ENCODE peak calls at places on chromosomes 5 and 9, in seven cellular contexts. One of them, this sample, is unnamed.

GRCh38 chr9:4211806-4212205 is 88.1 kb downstream of the GLIS3 start:
- DNase-seq in LoVo: no peak
- DNase-seq in hippocampal formation: no peak
- DNase-seq in mesothelial cell of epicardium: no peak
- DNase-seq in brain microvascular endothelial cell: no peak
- DNase-seq in CD4-positive, alpha-beta memory T cell: no peak
- DNase-seq in ureter: no peak
- DNase-seq in this sample: no peak

GRCh38 chr9:20988916-20989315 is 42.5 kb downstream of the HACD4 start:
- DNase-seq in hippocampal formation: no peak
- DNase-seq in brain microvascular endothelial cell: no peak
- DNase-seq in LoVo: no peak
- DNase-seq in ureter: no peak
- DNase-seq in CD4-positive, alpha-beta memory T cell: no peak
- DNase-seq in mesothelial cell of epicardium: no peak
- DNase-seq in this sample: no peak

GRCh38 chr5:43400082-43400481 is 12.1 kb downstream of the CCL28 start:
- DNase-seq in ureter: no peak
- DNase-seq in brain microvascular endothelial cell: no peak
- DNase-seq in mesothelial cell of epicardium: no peak
- DNase-seq in LoVo: no peak
- DNase-seq in CD4-positive, alpha-beta memory T cell: no peak
- DNase-seq in hippocampal formation: no peak
- DNase-seq in this sample: no peak

GRCh38 chr5:171116711-171117110 is 192.3 kb upstream of the TLX3 start:
- DNase-seq in brain microvascular endothelial cell: no peak
- DNase-seq in CD4-positive, alpha-beta memory T cell: no peak
- DNase-seq in mesothelial cell of epicardium: no peak
- DNase-seq in ureter: no peak
- DNase-seq in hippocampal formation: no peak
- DNase-seq in LoVo: no peak
- DNase-seq in this sample: no peak

GRCh38 chr9:69675563-69675962 is 3.4 kb upstream of the APBA1 start:
- DNase-seq in LoVo: no peak
- DNase-seq in hippocampal formation: no peak
- DNase-seq in brain microvascular endothelial cell: no peak
- DNase-seq in CD4-positive, alpha-beta memory T cell: no peak
- DNase-seq in ureter: no peak
- DNase-seq in mesothelial cell of epicardium: no peak
- DNase-seq in this sample: no peak

GRCh38 chr5:96855041-96855872 is 21.0 kb upstream of the ERAP2 start:
- DNase-seq in LoVo: peak
- DNase-seq in ureter: no peak
- DNase-seq in mesothelial cell of epicardium: no peak
- DNase-seq in CD4-positive, alpha-beta memory T cell: no peak
- DNase-seq in hippocampal formation: no peak
- DNase-seq in brain microvascular endothelial cell: no peak
- DNase-seq in this sample: no peak

GRCh38 chr5:98433673-98434072 is 339.8 kb upstream of the RGMB start:
- DNase-seq in brain microvascular endothelial cell: no peak
- DNase-seq in ureter: no peak
- DNase-seq in hippocampal formation: no peak
- DNase-seq in LoVo: no peak
- DNase-seq in CD4-positive, alpha-beta memory T cell: no peak
- DNase-seq in mesothelial cell of epicardium: no peak
- DNase-seq in this sample: no peak

GRCh38 chr5:15938961-15939360 is 240.6 kb downstream of the MARCHF11 start:
- DNase-seq in ureter: no peak
- DNase-seq in mesothelial cell of epicardium: no peak
- DNase-seq in hippocampal formation: no peak
- DNase-seq in brain microvascular endothelial cell: peak
- DNase-seq in CD4-positive, alpha-beta memory T cell: no peak
- DNase-seq in LoVo: no peak
- DNase-seq in this sample: no peak

GRCh38 chr5:103866169-103866568 is 303.6 kb upstream of the NUDT12 start:
- DNase-seq in brain microvascular endothelial cell: no peak
- DNase-seq in CD4-positive, alpha-beta memory T cell: no peak
- DNase-seq in LoVo: no peak
- DNase-seq in hippocampal formation: no peak
- DNase-seq in ureter: no peak
- DNase-seq in mesothelial cell of epicardium: no peak
- DNase-seq in this sample: no peak

GRCh38 chr9:135224921-135225541 is 137.6 kb downstream of the OLFM1 start:
- DNase-seq in LoVo: no peak
- DNase-seq in ureter: no peak
- DNase-seq in CD4-positive, alpha-beta memory T cell: no peak
- DNase-seq in mesothelial cell of epicardium: no peak
- DNase-seq in brain microvascular endothelial cell: no peak
- DNase-seq in hippocampal formation: no peak
- DNase-seq in this sample: no peak

GRCh38 chr5:52767217-52767743 is 20.4 kb upstream of the ITGA1 start:
- DNase-seq in CD4-positive, alpha-beta memory T cell: no peak
- DNase-seq in brain microvascular endothelial cell: no peak
- DNase-seq in LoVo: no peak
- DNase-seq in mesothelial cell of epicardium: no peak
- DNase-seq in ureter: no peak
- DNase-seq in hippocampal formation: no peak
- DNase-seq in this sample: no peak

GRCh38 chr5:122258241-122258640 is 53.8 kb upstream of the SNCAIP start:
- DNase-seq in brain microvascular endothelial cell: no peak
- DNase-seq in LoVo: no peak
- DNase-seq in CD4-positive, alpha-beta memory T cell: no peak
- DNase-seq in hippocampal formation: no peak
- DNase-seq in mesothelial cell of epicardium: no peak
- DNase-seq in ureter: no peak
- DNase-seq in this sample: no peak

GRCh38 chr9:131801811-131802210 is 61.9 kb upstream of the RAPGEF1 start:
- DNase-seq in hippocampal formation: no peak
- DNase-seq in brain microvascular endothelial cell: no peak
- DNase-seq in ureter: no peak
- DNase-seq in LoVo: no peak
- DNase-seq in CD4-positive, alpha-beta memory T cell: no peak
- DNase-seq in mesothelial cell of epicardium: no peak
- DNase-seq in this sample: no peak

GRCh38 chr5:116765441-116765840 is 190.8 kb upstream of the SEMA6A start:
- DNase-seq in ureter: no peak
- DNase-seq in mesothelial cell of epicardium: no peak
- DNase-seq in brain microvascular endothelial cell: peak
- DNase-seq in LoVo: no peak
- DNase-seq in hippocampal formation: no peak
- DNase-seq in CD4-positive, alpha-beta memory T cell: no peak
- DNase-seq in this sample: no peak

GRCh38 chr9:35923927-35924763 is 14.9 kb downstream of the SPAAR start:
- DNase-seq in brain microvascular endothelial cell: peak
- DNase-seq in ureter: no peak
- DNase-seq in mesothelial cell of epicardium: no peak
- DNase-seq in hippocampal formation: no peak
- DNase-seq in CD4-positive, alpha-beta memory T cell: no peak
- DNase-seq in LoVo: peak
- DNase-seq in this sample: no peak

GRCh38 chr5:125370486-125370885 is 624.0 kb upstream of the ZNF608 start:
- DNase-seq in LoVo: no peak
- DNase-seq in hippocampal formation: no peak
- DNase-seq in ureter: no peak
- DNase-seq in mesothelial cell of epicardium: no peak
- DNase-seq in CD4-positive, alpha-beta memory T cell: no peak
- DNase-seq in brain microvascular endothelial cell: no peak
- DNase-seq in this sample: no peak

GRCh38 chr5:63228154-63228553 is 649.5 kb downstream of the LRRC70 start:
- DNase-seq in ureter: no peak
- DNase-seq in mesothelial cell of epicardium: no peak
- DNase-seq in brain microvascular endothelial cell: no peak
- DNase-seq in CD4-positive, alpha-beta memory T cell: no peak
- DNase-seq in hippocampal formation: no peak
- DNase-seq in LoVo: no peak
- DNase-seq in this sample: no peak

GRCh38 chr5:112548246-112548982 is 129.3 kb upstream of the EPB41L4A start:
- DNase-seq in brain microvascular endothelial cell: peak
- DNase-seq in mesothelial cell of epicardium: no peak
- DNase-seq in LoVo: no peak
- DNase-seq in hippocampal formation: no peak
- DNase-seq in CD4-positive, alpha-beta memory T cell: no peak
- DNase-seq in ureter: no peak
- DNase-seq in this sample: no peak

GRCh38 chr5:57816108-57816507 is 333.5 kb upstream of the ACTBL2 start:
- DNase-seq in hippocampal formation: no peak
- DNase-seq in ureter: no peak
- DNase-seq in mesothelial cell of epicardium: no peak
- DNase-seq in LoVo: peak
- DNase-seq in brain microvascular endothelial cell: peak
- DNase-seq in CD4-positive, alpha-beta memory T cell: no peak
- DNase-seq in this sample: no peak

GRCh38 chr5:112390327-112390726 is 28.8 kb downstream of the EPB41L4A start:
- DNase-seq in ureter: peak
- DNase-seq in LoVo: no peak
- DNase-seq in hippocampal formation: no peak
- DNase-seq in mesothelial cell of epicardium: no peak
- DNase-seq in CD4-positive, alpha-beta memory T cell: no peak
- DNase-seq in brain microvascular endothelial cell: no peak
- DNase-seq in this sample: no peak

This sample was measured in effector memory CD4-positive, alpha-beta T cell.